ENCODE peak calls at places on chromosome 1, in four cellular contexts. Q, U, E and J are unnamed samples.

GRCh38 chr1:183776731-183777130 is 28.2 kb upstream of the RGL1 start:
- DNase-seq in Q (no peak), U (no peak), E (no peak), J (no peak)

GRCh38 chr1:113940365-113941244 is 11.5 kb downstream of the HIPK1 start:
- DNase-seq in Q (peak; percentile 53), U (no peak), E (peak; percentile 56), J (peak; percentile 18)

GRCh38 chr1:30316056-30316455 is 407.3 kb downstream of the MATN1 start:
- DNase-seq in Q (no peak), U (no peak), E (no peak), J (no peak)

GRCh38 chr1:15500184-15500958 is 23.6 kb downstream of the CASP9 start:
- DNase-seq in E (no peak), Q (no peak), U (no peak), J (no peak)

GRCh38 chr1:236862615-236863211 is 67.6 kb downstream of the MTR start:
- DNase-seq in U (no peak), E (no peak), Q (peak; percentile 49), J (no peak)

GRCh38 chr1:2023187-2023586 is 4.0 kb downstream of the GABRD start:
- DNase-seq in U (no peak), E (no peak), Q (no peak), J (no peak)

GRCh38 chr1:111989531-111990025 is at the start of gene KCND3:
- DNase-seq in E (peak; percentile 4), Q (peak; percentile 75), U (no peak), J (no peak)

GRCh38 chr1:156859523-156860112 is 701 bp upstream of the INSRR start:
- DNase-seq in U (no peak), Q (no peak), E (peak; percentile 52), J (no peak)